ENCODE peak calls at places on chromosomes 3 and 15, in seven cellular contexts. L, R, W, Q, X, N and C are unnamed samples.

GRCh38 chr3:140276698-140277097 is 341.7 kb downstream of the CLSTN2 start:
- DNase-seq in L (no peak), R (no peak), W (peak; percentile 27), Q (no peak), X (peak; percentile 80), N (peak; percentile 78), C (no peak)

GRCh38 chr15:33730815-33731214 is 237.5 kb upstream of the CHRM5 start:
- DNase-seq in L (no peak), R (no peak), W (no peak), Q (no peak), X (no peak), N (no peak), C (no peak)

GRCh38 chr3:100521439-100521845 is 29.0 kb downstream of the TMEM45A start:
- DNase-seq in L (no peak), R (no peak), W (no peak), Q (no peak), X (no peak), N (no peak), C (no peak)

GRCh38 chr15:93072011-93072410 is 17.0 kb downstream of the RGMA start:
- DNase-seq in L (no peak), R (no peak), W (peak; percentile 70), Q (peak; percentile 66), X (peak; percentile 62), N (no peak), C (peak; percentile 77)

GRCh38 chr3:177753498-177754155 is 556.3 kb upstream of the TBL1XR1 start:
- DNase-seq in L (no peak), R (peak; percentile 47), W (peak; percentile 70), Q (peak; percentile 80), X (no peak), N (no peak), C (no peak)

GRCh38 chr3:99871231-99871898 is 53.7 kb downstream of the CMSS1 start:
- DNase-seq in L (no peak), R (no peak), W (no peak), Q (no peak), X (no peak), N (no peak), C (no peak)

GRCh38 chr15:89802231-89802928 is 12.3 kb downstream of the ANPEP start:
- DNase-seq in L (no peak), R (no peak), W (no peak), Q (no peak), X (no peak), N (no peak), C (no peak)

GRCh38 chr3:30319713-30320112 is 286.7 kb upstream of the TGFBR2 start:
- DNase-seq in L (no peak), R (no peak), W (peak; percentile 67), Q (peak; percentile 62), X (peak; percentile 73), N (peak; percentile 71), C (peak; percentile 9)

GRCh38 chr15:40489274-40490175 is 18.7 kb downstream of the CHST14 start:
- DNase-seq in L (no peak), R (no peak), W (no peak), Q (no peak), X (no peak), N (peak; percentile 47), C (no peak)

GRCh38 chr3:158103956-158104338 is 2.3 kb downstream of the SHOX2 start:
- DNase-seq in L (no peak), R (no peak), W (no peak), Q (no peak), X (peak; percentile 57), N (peak; percentile 78), C (peak; percentile 62)

GRCh38 chr3:138842483-138843188 is 7.9 kb upstream of the PIK3CB start:
- DNase-seq in L (no peak), R (no peak), W (no peak), Q (no peak), X (no peak), N (no peak), C (no peak)

GRCh38 chr3:195790891-195791290 is 20.8 kb downstream of the MUC4 start:
- DNase-seq in L (no peak), R (no peak), W (no peak), Q (no peak), X (no peak), N (no peak), C (no peak)

GRCh38 chr3:195794708-195795107 is 17.0 kb downstream of the MUC4 start:
- DNase-seq in L (no peak), R (no peak), W (no peak), Q (no peak), X (peak; percentile 17), N (no peak), C (peak; percentile 38)

GRCh38 chr3:195788711-195789581 is 22.8 kb downstream of the MUC4 start:
- DNase-seq in L (no peak), R (no peak), W (no peak), Q (no peak), X (no peak), N (no peak), C (no peak)
- H3K4me3 ChIP-seq in L (no peak overlapping the region), R (no peak overlapping the region), W (no peak overlapping the region), Q (no peak overlapping the region), X (no peak overlapping the region), N (no peak overlapping the region), C (no peak overlapping the region)

DNA sequence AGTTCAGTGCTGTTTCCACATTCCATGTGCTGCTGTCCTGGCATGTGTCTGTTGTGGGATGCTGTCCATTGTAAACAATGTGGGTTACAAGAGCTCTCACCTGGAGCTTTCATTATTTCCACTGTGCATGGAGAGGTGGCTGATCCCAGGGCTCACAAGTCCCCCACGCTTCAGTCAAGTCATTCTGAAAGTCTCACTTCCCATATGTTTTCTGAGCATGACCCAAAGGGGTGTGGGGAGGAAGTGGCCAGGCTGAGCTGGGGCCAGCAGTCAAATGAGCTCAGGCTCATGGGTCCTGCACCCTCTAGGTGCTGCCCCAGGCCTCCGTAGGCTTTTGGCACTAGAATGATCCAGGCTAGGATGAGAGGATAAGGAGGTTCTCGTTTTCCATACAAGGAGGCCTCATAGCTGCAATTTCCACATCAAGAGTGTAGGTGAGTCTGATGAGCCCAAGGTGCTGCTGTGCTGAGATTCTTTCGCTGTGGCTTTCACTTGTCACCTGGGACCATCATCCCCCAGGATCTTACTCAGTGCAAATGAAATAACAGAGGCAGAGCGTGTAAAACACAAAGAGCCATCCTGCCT is 22.0 kb downstream of the STARD5 start:
- DNase-seq in L (no peak), R (peak; percentile 75), W (no peak), Q (no peak), X (no peak), N (no peak), C (no peak)
- H3K4me3 ChIP-seq in L (no peak overlapping the region), R (peak overlapping the region; percentile 59), W (no peak overlapping the region), Q (no peak overlapping the region), X (no peak overlapping the region), N (no peak overlapping the region), C (no peak overlapping the region)

DNA sequence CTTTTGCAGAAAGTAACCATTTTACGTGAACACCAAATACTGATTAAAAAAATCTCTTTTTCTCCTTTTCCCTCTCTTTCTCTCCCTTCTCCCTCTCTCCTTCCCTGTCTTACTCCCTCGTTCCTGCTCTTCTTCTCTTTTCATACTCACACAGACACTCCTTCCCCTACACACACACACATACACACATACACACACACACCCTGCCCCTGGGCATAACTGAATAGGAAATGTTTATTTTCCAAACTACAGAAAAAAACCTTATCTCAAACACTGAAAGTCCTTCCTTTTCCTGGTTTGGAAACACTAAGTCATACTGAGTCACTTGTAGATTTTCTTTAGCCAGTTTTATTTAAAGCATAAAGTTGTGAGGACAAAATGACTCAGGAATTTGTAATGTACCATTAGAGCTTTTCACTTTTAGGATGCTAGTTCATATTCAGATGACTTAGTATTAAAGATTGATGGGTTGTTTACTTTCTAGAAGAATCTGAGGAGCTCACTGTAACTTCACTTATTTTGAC is 62.4 kb downstream of the MBNL1 start:
- DNase-seq in L (peak; percentile 60), R (no peak), W (peak; percentile 90), Q (peak; percentile 85), X (no peak), N (no peak), C (no peak)
- H3K4me3 ChIP-seq in L (no peak overlapping the region), R (no peak overlapping the region), W (no peak overlapping the region), Q (no peak overlapping the region), X (no peak overlapping the region), N (no peak overlapping the region), C (no peak overlapping the region)

GRCh38 chr15:57236561-57237281 is 139.6 kb upstream of the CGNL1 start:
- DNase-seq in L (no peak), R (no peak), W (no peak), Q (no peak), X (no peak), N (no peak), C (no peak)
- H3K4me3 ChIP-seq in L (no peak overlapping the region), R (no peak overlapping the region), W (no peak overlapping the region), Q (no peak overlapping the region), X (no peak overlapping the region), N (no peak overlapping the region), C (no peak overlapping the region)

DNA sequence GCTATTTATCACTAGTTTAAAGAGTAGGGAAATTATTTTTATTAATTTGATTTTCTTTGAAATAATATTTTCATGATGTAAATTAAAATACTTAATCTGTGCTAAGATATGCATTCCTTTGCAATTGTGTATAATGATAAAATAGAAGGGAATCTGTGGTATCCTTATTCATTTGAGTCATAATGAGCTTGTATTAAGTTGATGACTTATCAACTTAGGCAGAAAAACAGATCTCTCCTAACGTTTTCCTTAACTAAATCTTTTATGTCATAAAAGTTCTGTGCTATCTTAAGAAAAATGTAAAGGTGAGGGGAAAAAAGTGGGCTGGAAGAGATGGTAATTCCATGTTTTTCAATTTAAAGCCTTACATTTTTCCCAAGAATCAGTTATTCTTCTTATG is 1.9 kb downstream of the FGF7 start:
- DNase-seq in L (no peak), R (no peak), W (no peak), Q (no peak), X (no peak), N (no peak), C (no peak)
- H3K4me3 ChIP-seq in L (peak overlapping the region; percentile 40), R (peak overlapping the region; percentile 47), W (peak overlapping the region; percentile 39), Q (peak overlapping the region; percentile 93), X (no peak overlapping the region), N (no peak overlapping the region), C (no peak overlapping the region)

GRCh38 chr3:125440559-125440955 is 65.4 kb upstream of the ZNF148 start:
- DNase-seq in L (no peak), R (peak; percentile 55), W (no peak), Q (no peak), X (peak; percentile 44), N (peak; percentile 71), C (no peak)

GRCh38 chr3:125435231-125435630 is 60.1 kb upstream of the ZNF148 start:
- DNase-seq in L (no peak), R (no peak), W (no peak), Q (no peak), X (no peak), N (no peak), C (no peak)

GRCh38 chr3:125440970-125441369 is 65.8 kb upstream of the ZNF148 start:
- DNase-seq in L (no peak), R (no peak), W (no peak), Q (no peak), X (no peak), N (no peak), C (no peak)

GRCh38 chr3:125436921-125437320 is 61.8 kb upstream of the ZNF148 start:
- DNase-seq in L (no peak), R (no peak), W (no peak), Q (no peak), X (no peak), N (no peak), C (no peak)

GRCh38 chr3:125437631-125438435 is 62.7 kb upstream of the ZNF148 start:
- DNase-seq in L (no peak), R (peak; percentile 51), W (peak; percentile 63), Q (peak; percentile 58), X (peak; percentile 52), N (peak; percentile 89), C (peak; percentile 64)
- H3K4me3 ChIP-seq in L (no peak overlapping the region), R (no peak overlapping the region), W (no peak overlapping the region), Q (no peak overlapping the region), X (no peak overlapping the region), N (no peak overlapping the region), C (no peak overlapping the region)